ENCODE peak calls at places on chromosomes 13 and 19, in seven cellular contexts. One of them, this sample, is unnamed.

GRCh38 chr13:75789451-75790197 is 153.5 kb downstream of the LMO7 start:
- DNase-seq in heart right ventricle: no peak
- DNase-seq in foreskin fibroblast: no peak
- DNase-seq in colonic mucosa: no peak
- DNase-seq in heart left ventricle: peak
- DNase-seq in cardiac fibroblast: peak
- DNase-seq in lower lobe of right lung: no peak
- DNase-seq in this sample: no peak

GRCh38 chr13:60282708-60283107 is 114.3 kb upstream of the TDRD3 start:
- DNase-seq in cardiac fibroblast: no peak
- DNase-seq in foreskin fibroblast: no peak
- DNase-seq in heart left ventricle: no peak
- DNase-seq in heart right ventricle: no peak
- DNase-seq in colonic mucosa: no peak
- DNase-seq in lower lobe of right lung: no peak
- DNase-seq in this sample: no peak

GRCh38 chr13:101455863-101456262 is 3.4 kb downstream of the ITGBL1 start:
- DNase-seq in heart right ventricle: no peak
- DNase-seq in cardiac fibroblast: peak
- DNase-seq in colonic mucosa: no peak
- DNase-seq in lower lobe of right lung: no peak
- DNase-seq in heart left ventricle: no peak
- DNase-seq in foreskin fibroblast: peak
- DNase-seq in this sample: peak

GRCh38 chr13:106573279-106573831 is 5.4 kb upstream of the ARGLU1 start:
- DNase-seq in colonic mucosa: no peak
- DNase-seq in cardiac fibroblast: peak
- DNase-seq in lower lobe of right lung: no peak
- DNase-seq in heart left ventricle: no peak
- DNase-seq in foreskin fibroblast: peak
- DNase-seq in heart right ventricle: no peak
- DNase-seq in this sample: no peak

GRCh38 chr13:107192289-107192688 is 624.4 kb upstream of the ARGLU1 start:
- DNase-seq in heart right ventricle: no peak
- DNase-seq in colonic mucosa: no peak
- DNase-seq in lower lobe of right lung: peak
- DNase-seq in foreskin fibroblast: no peak
- DNase-seq in cardiac fibroblast: no peak
- DNase-seq in heart left ventricle: no peak
- DNase-seq in this sample: no peak

GRCh38 chr19:1004803-1005664 is 4.8 kb downstream of the GRIN3B start:
- DNase-seq in heart left ventricle: no peak
- DNase-seq in heart right ventricle: no peak
- DNase-seq in colonic mucosa: no peak
- DNase-seq in cardiac fibroblast: no peak
- DNase-seq in lower lobe of right lung: no peak
- DNase-seq in foreskin fibroblast: no peak
- DNase-seq in this sample: no peak

GRCh38 chr13:22061371-22061805 is 390.5 kb downstream of the FGF9 start:
- DNase-seq in colonic mucosa: no peak
- DNase-seq in cardiac fibroblast: no peak
- DNase-seq in heart left ventricle: no peak
- DNase-seq in heart right ventricle: no peak
- DNase-seq in lower lobe of right lung: no peak
- DNase-seq in foreskin fibroblast: no peak
- DNase-seq in this sample: no peak

GRCh38 chr13:49935171-49936084 is 712 bp downstream of the SPRYD7 start:
- DNase-seq in lower lobe of right lung: peak
- DNase-seq in foreskin fibroblast: peak
- DNase-seq in colonic mucosa: peak
- DNase-seq in cardiac fibroblast: peak
- DNase-seq in heart left ventricle: peak
- DNase-seq in heart right ventricle: peak
- DNase-seq in this sample: no peak

GRCh38 chr19:11481777-11482383 is 1.0 kb upstream of the ELAVL3 start:
- DNase-seq in colonic mucosa: peak
- DNase-seq in cardiac fibroblast: peak
- DNase-seq in heart left ventricle: peak
- DNase-seq in lower lobe of right lung: peak
- DNase-seq in foreskin fibroblast: peak
- DNase-seq in heart right ventricle: peak
- DNase-seq in this sample: peak

GRCh38 chr13:76860706-76861105 is 25.5 kb downstream of the KCTD12 start:
- DNase-seq in heart right ventricle: no peak
- DNase-seq in colonic mucosa: no peak
- DNase-seq in cardiac fibroblast: no peak
- DNase-seq in lower lobe of right lung: no peak
- DNase-seq in heart left ventricle: no peak
- DNase-seq in foreskin fibroblast: no peak
- DNase-seq in this sample: no peak

GRCh38 chr13:77136902-77137420 is 110.0 kb upstream of the FBXL3 start:
- DNase-seq in foreskin fibroblast: peak
- DNase-seq in lower lobe of right lung: no peak
- DNase-seq in heart right ventricle: no peak
- DNase-seq in colonic mucosa: no peak
- DNase-seq in heart left ventricle: no peak
- DNase-seq in cardiac fibroblast: peak
- DNase-seq in this sample: peak

GRCh38 chr19:43781630-43782310 is 997 bp upstream of the KCNN4 start:
- DNase-seq in heart left ventricle: no peak
- DNase-seq in foreskin fibroblast: no peak
- DNase-seq in heart right ventricle: no peak
- DNase-seq in lower lobe of right lung: no peak
- DNase-seq in cardiac fibroblast: no peak
- DNase-seq in colonic mucosa: no peak
- DNase-seq in this sample: no peak

GRCh38 chr19:43780706-43781525 is at the start of gene KCNN4:
- DNase-seq in lower lobe of right lung: no peak
- DNase-seq in heart left ventricle: no peak
- DNase-seq in foreskin fibroblast: peak
- DNase-seq in colonic mucosa: peak
- DNase-seq in cardiac fibroblast: no peak
- DNase-seq in heart right ventricle: no peak
- DNase-seq in this sample: no peak

GRCh38 chr19:43778651-43779050 is 2.1 kb downstream of the KCNN4 start:
- DNase-seq in heart right ventricle: no peak
- DNase-seq in colonic mucosa: peak
- DNase-seq in foreskin fibroblast: no peak
- DNase-seq in lower lobe of right lung: no peak
- DNase-seq in cardiac fibroblast: no peak
- DNase-seq in heart left ventricle: no peak
- DNase-seq in this sample: no peak

GRCh38 chr19:43779147-43779819 is 1.5 kb downstream of the KCNN4 start:
- DNase-seq in cardiac fibroblast: no peak
- DNase-seq in heart left ventricle: no peak
- DNase-seq in colonic mucosa: peak
- DNase-seq in foreskin fibroblast: no peak
- DNase-seq in lower lobe of right lung: peak
- DNase-seq in heart right ventricle: no peak
- DNase-seq in this sample: no peak

GRCh38 chr19:43779820-43780219 is 953 bp downstream of the KCNN4 start:
- DNase-seq in cardiac fibroblast: no peak
- DNase-seq in lower lobe of right lung: no peak
- DNase-seq in heart left ventricle: no peak
- DNase-seq in foreskin fibroblast: no peak
- DNase-seq in colonic mucosa: peak
- DNase-seq in heart right ventricle: no peak
- DNase-seq in this sample: no peak
- H3K4me3 ChIP-seq in cardiac fibroblast: no peak
- H3K4me3 ChIP-seq in lower lobe of right lung: peak
- H3K4me3 ChIP-seq in heart left ventricle: no peak
- H3K4me3 ChIP-seq in foreskin fibroblast: no peak
- H3K4me3 ChIP-seq in colonic mucosa: peak
- H3K4me3 ChIP-seq in heart right ventricle: no peak
- H3K4me3 ChIP-seq in this sample: no peak

GRCh38 chr19:51704601-51705000 is 11.5 kb downstream of the SPACA6 start:
- DNase-seq in lower lobe of right lung: no peak
- DNase-seq in foreskin fibroblast: no peak
- DNase-seq in heart left ventricle: no peak
- DNase-seq in heart right ventricle: no peak
- DNase-seq in colonic mucosa: no peak
- DNase-seq in cardiac fibroblast: no peak
- DNase-seq in this sample: no peak

GRCh38 chr19:51706885-51707284 is 13.8 kb downstream of the SPACA6 start:
- DNase-seq in foreskin fibroblast: no peak
- DNase-seq in cardiac fibroblast: no peak
- DNase-seq in colonic mucosa: no peak
- DNase-seq in lower lobe of right lung: no peak
- DNase-seq in heart left ventricle: no peak
- DNase-seq in heart right ventricle: no peak
- DNase-seq in this sample: no peak

GRCh38 chr19:51708811-51709210 is 15.0 kb downstream of the HAS1 start:
- DNase-seq in foreskin fibroblast: no peak
- DNase-seq in lower lobe of right lung: no peak
- DNase-seq in cardiac fibroblast: no peak
- DNase-seq in colonic mucosa: no peak
- DNase-seq in heart left ventricle: no peak
- DNase-seq in heart right ventricle: no peak
- DNase-seq in this sample: no peak

GRCh38 chr19:51703655-51704515 is 10.8 kb downstream of the SPACA6 start:
- DNase-seq in cardiac fibroblast: peak
- DNase-seq in heart right ventricle: peak
- DNase-seq in heart left ventricle: peak
- DNase-seq in colonic mucosa: peak
- DNase-seq in lower lobe of right lung: peak
- DNase-seq in foreskin fibroblast: peak
- DNase-seq in this sample: peak

DNA sequence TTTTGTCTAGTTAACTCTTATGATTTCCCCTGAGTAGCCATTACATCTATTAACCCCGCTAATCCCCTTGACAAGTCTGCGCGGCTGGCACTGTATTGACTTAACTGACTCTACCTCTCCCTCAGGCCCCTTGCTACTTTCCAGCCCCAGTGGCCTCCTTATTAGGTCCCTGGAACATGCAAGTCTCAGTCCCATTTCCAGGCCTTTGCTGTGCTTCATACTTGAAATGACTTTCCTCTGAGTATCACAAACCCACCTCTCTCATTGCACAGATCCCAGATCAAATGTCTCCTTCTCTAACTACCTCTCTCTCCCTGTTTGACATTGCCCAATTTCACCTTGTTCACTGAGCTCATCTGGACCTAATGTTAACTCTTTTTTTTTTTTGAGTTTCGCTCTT is 13.2 kb downstream of the SPACA6 start:
- DNase-seq in foreskin fibroblast: no peak
- DNase-seq in lower lobe of right lung: no peak
- DNase-seq in cardiac fibroblast: no peak
- DNase-seq in heart left ventricle: no peak
- DNase-seq in heart right ventricle: no peak
- DNase-seq in colonic mucosa: no peak
- DNase-seq in this sample: no peak
- H3K4me3 ChIP-seq in foreskin fibroblast: no peak
- H3K4me3 ChIP-seq in lower lobe of right lung: no peak
- H3K4me3 ChIP-seq in cardiac fibroblast: no peak
- H3K4me3 ChIP-seq in heart left ventricle: no peak
- H3K4me3 ChIP-seq in heart right ventricle: no peak
- H3K4me3 ChIP-seq in colonic mucosa: no peak
- H3K4me3 ChIP-seq in this sample: no peak

DNA sequence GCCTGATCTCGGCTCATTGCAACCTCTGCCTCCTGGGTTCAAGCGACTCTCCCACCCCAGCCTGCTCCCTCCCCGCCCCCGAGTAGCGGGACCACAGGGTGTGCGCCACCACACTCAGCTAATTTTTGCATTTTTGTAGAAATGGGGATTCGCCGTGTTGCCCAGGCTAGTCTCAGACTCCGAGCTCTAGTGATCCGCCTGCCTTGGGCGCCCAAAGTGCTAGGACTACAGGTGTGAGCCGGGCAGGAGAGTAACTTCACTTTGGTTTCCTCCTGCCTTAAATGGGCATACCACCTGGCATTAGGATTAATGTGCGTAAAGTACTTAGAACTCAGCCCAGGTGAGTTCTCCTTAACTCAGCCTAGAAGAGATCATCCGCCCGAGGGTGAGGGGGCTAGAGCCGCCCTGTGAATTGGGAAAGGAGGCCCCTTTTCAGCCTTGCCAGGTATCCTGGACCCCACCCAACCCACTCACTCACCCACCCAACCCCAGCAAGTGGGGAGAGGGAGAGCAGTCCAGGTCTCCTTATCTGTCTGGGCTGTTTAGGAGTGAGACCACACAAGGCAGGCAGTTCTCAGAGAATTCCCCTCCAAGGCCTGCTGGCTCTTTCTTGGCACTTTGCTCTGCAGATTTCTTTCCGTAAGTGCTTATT is 1.3 kb upstream of the ZFP36 start:
- DNase-seq in colonic mucosa: no peak
- DNase-seq in cardiac fibroblast: no peak
- DNase-seq in heart left ventricle: no peak
- DNase-seq in foreskin fibroblast: no peak
- DNase-seq in lower lobe of right lung: no peak
- DNase-seq in heart right ventricle: peak
- DNase-seq in this sample: no peak
- H3K4me3 ChIP-seq in colonic mucosa: peak
- H3K4me3 ChIP-seq in cardiac fibroblast: no peak
- H3K4me3 ChIP-seq in heart left ventricle: peak
- H3K4me3 ChIP-seq in foreskin fibroblast: no peak
- H3K4me3 ChIP-seq in lower lobe of right lung: peak
- H3K4me3 ChIP-seq in heart right ventricle: peak
- H3K4me3 ChIP-seq in this sample: no peak

GRCh38 chr19:4059931-4060620 is 6.6 kb downstream of the ZBTB7A start:
- DNase-seq in colonic mucosa: peak
- DNase-seq in cardiac fibroblast: peak
- DNase-seq in lower lobe of right lung: peak
- DNase-seq in heart left ventricle: peak
- DNase-seq in heart right ventricle: peak
- DNase-seq in foreskin fibroblast: no peak
- DNase-seq in this sample: no peak

GRCh38 chr19:4061178-4061682 is 5.5 kb downstream of the ZBTB7A start:
- DNase-seq in cardiac fibroblast: peak
- DNase-seq in colonic mucosa: peak
- DNase-seq in heart left ventricle: peak
- DNase-seq in lower lobe of right lung: peak
- DNase-seq in foreskin fibroblast: no peak
- DNase-seq in heart right ventricle: peak
- DNase-seq in this sample: no peak

GRCh38 chr19:4061683-4062575 is 4.8 kb downstream of the ZBTB7A start:
- DNase-seq in colonic mucosa: peak
- DNase-seq in lower lobe of right lung: peak
- DNase-seq in foreskin fibroblast: no peak
- DNase-seq in heart right ventricle: no peak
- DNase-seq in heart left ventricle: no peak
- DNase-seq in cardiac fibroblast: no peak
- DNase-seq in this sample: no peak

GRCh38 chr19:4059493-4059880 is 7.2 kb downstream of the ZBTB7A start:
- DNase-seq in heart right ventricle: no peak
- DNase-seq in foreskin fibroblast: no peak
- DNase-seq in cardiac fibroblast: no peak
- DNase-seq in heart left ventricle: peak
- DNase-seq in colonic mucosa: peak
- DNase-seq in lower lobe of right lung: no peak
- DNase-seq in this sample: no peak

DNA sequence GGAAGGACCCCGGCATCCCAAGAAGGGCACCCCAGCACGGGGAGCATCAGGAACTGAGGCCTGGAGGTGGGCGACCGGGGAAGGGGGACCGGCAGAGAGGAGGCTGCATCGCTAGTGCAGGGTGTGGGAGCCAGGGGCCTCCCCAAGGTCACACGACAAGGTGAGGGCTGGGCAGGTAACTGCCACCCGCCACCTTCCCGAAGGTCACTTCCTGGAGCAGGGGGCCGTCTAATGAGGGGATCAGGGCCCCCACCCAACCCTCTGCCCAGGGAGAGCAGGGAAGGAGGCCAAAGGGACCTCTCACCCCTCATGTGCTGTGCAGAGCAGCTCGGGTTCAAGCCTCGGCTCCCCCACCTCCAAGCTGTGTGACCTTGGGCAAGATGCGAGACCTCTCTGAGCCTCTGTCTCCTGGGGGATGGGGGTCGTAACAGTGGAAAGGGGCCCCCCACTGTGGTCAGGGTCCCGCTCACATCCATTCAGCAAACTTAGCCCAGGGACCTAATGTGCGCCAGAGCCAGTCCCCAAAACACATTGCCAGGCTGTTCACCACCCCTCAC is 6.0 kb downstream of the ZBTB7A start:
- DNase-seq in colonic mucosa: peak
- DNase-seq in cardiac fibroblast: no peak
- DNase-seq in lower lobe of right lung: peak
- DNase-seq in heart right ventricle: no peak
- DNase-seq in foreskin fibroblast: no peak
- DNase-seq in heart left ventricle: peak
- DNase-seq in this sample: no peak
- H3K4me3 ChIP-seq in colonic mucosa: peak
- H3K4me3 ChIP-seq in cardiac fibroblast: no peak
- H3K4me3 ChIP-seq in lower lobe of right lung: peak
- H3K4me3 ChIP-seq in heart right ventricle: peak
- H3K4me3 ChIP-seq in foreskin fibroblast: no peak
- H3K4me3 ChIP-seq in heart left ventricle: peak
- H3K4me3 ChIP-seq in this sample: no peak